ENCODE peak calls at places on chromosome 3, in ten cellular contexts. K, A, O, Q, D, E, U, S, H and C are unnamed samples. For H3K4me1 and H3K27me3, the result is how much of the 10 kb centered on the place peaks cover.

GRCh38 chr3:96814581-96815567 is at the start of gene EPHA6:
- DNase-seq in K (no peak), A (no peak), O (no peak), Q (no peak), D (no peak), E (peak), U (no peak), S (no peak), H (no peak), C (no peak)

GRCh38 chr3:102123590-102124190 is 274.4 kb downstream of the NFKBIZ start:
- DNase-seq in K (no peak), A (no peak), O (no peak), Q (no peak), D (no peak), E (no peak), U (no peak), S (no peak), H (no peak), C (no peak)

GRCh38 chr3:100045696-100046095 is 68.6 kb downstream of the FILIP1L start:
- DNase-seq in K (no peak), A (no peak), O (no peak), Q (no peak), D (no peak), E (no peak), U (peak), S (no peak), H (no peak), C (no peak)

GRCh38 chr3:136078421-136079364 is 113.2 kb downstream of the PPP2R3A start:
- DNase-seq in K (no peak), A (peak), O (peak), Q (no peak), D (peak), E (no peak), U (no peak), S (peak), H (peak), C (peak)

GRCh38 chr3:192372627-192373026 is 354.7 kb downstream of the FGF12 start:
- DNase-seq in K (no peak), A (no peak), O (no peak), Q (no peak), D (no peak), E (no peak), U (no peak), S (no peak), H (peak), C (no peak)

GRCh38 chr3:9211155-9211950 is 38.1 kb downstream of the SRGAP3 start:
- DNase-seq in K (no peak), A (no peak), O (no peak), Q (no peak), D (no peak), E (no peak), U (no peak), S (no peak), H (no peak), C (no peak)

GRCh38 chr3:173397161-173398110 is at the start of gene NLGN1:
- DNase-seq in K (peak), A (no peak), O (no peak), Q (peak), D (no peak), E (peak), U (peak), S (no peak), H (peak), C (peak)

GRCh38 chr3:56885461-56885860 is 83.7 kb upstream of the ARHGEF3 start:
- DNase-seq in K (no peak), A (no peak), O (no peak), Q (no peak), D (no peak), E (no peak), U (no peak), S (no peak), H (no peak), C (no peak)

GRCh38 chr3:51539291-51539891 is 872 bp downstream of the RAD54L2 start:
- DNase-seq in K (peak), A (no peak), O (peak), Q (no peak), D (no peak), E (peak), U (peak), S (peak), H (peak), C (peak)

GRCh38 chr3:38579146-38579545 is 70.3 kb downstream of the SCN5A start:
- DNase-seq in K (no peak), A (no peak), O (no peak), Q (no peak), D (no peak), E (peak), U (peak), S (no peak), H (no peak), C (peak)

GRCh38 chr3:37945407-37945802 is 45.2 kb upstream of the VILL start:
- DNase-seq in K (no peak), A (no peak), O (no peak), Q (no peak), D (no peak), E (no peak), U (no peak), S (peak), H (no peak), C (no peak)

GRCh38 chr3:66485291-66485968 is 15.4 kb downstream of the LRIG1 start:
- DNase-seq in K (no peak), A (no peak), O (peak), Q (no peak), D (no peak), E (peak), U (no peak), S (no peak), H (no peak), C (no peak)

GRCh38 chr3:49173792-49174170 is 2.4 kb downstream of the KLHDC8B start:
- DNase-seq in K (no peak), A (no peak), O (no peak), Q (no peak), D (no peak), E (peak), U (no peak), S (no peak), H (no peak), C (no peak)

GRCh38 chr3:186286114-186286513 is 75.9 kb downstream of the DGKG start:
- DNase-seq in K (no peak), A (no peak), O (no peak), Q (no peak), D (no peak), E (no peak), U (no peak), S (no peak), H (no peak), C (no peak)

GRCh38 chr3:190009621-190010020 is 111.1 kb downstream of the P3H2 start:
- DNase-seq in K (no peak), A (no peak), O (no peak), Q (no peak), D (no peak), E (no peak), U (no peak), S (no peak), H (peak), C (no peak)

GRCh38 chr3:42013652-42014442 is 51.9 kb upstream of the ULK4 start:
- DNase-seq in K (peak), A (peak), O (peak), Q (no peak), D (peak), E (peak), U (no peak), S (peak), H (no peak), C (peak)

GRCh38 chr3:120448707-120449650 is 1.8 kb downstream of the FSTL1 start:
- DNase-seq in K (no peak), A (no peak), O (no peak), Q (no peak), D (no peak), E (peak), U (no peak), S (no peak), H (no peak), C (no peak)

GRCh38 chr3:55169608-55170010 is 241.8 kb upstream of the LRTM1 start:
- DNase-seq in K (no peak), A (no peak), O (no peak), Q (no peak), D (no peak), E (no peak), U (no peak), S (no peak), H (no peak), C (no peak)

GRCh38 chr3:37701729-37702128 is 160.0 kb upstream of the CTDSPL start:
- DNase-seq in K (no peak), A (no peak), O (no peak), Q (no peak), D (no peak), E (no peak), U (no peak), S (no peak), H (no peak), C (no peak)

GRCh38 chr3:134656211-134656800 is 5.5 kb upstream of the KY start:
- DNase-seq in K (no peak), A (no peak), O (no peak), Q (no peak), D (no peak), E (no peak), U (peak), S (no peak), H (no peak), C (no peak)

GRCh38 chr3:160450846-160451245 is 1.3 kb upstream of the TRIM59 start:
- DNase-seq in K (no peak), A (no peak), O (no peak), Q (no peak), D (no peak), E (no peak), U (no peak), S (no peak), H (no peak), C (no peak)

GRCh38 chr3:154976072-154976983 is 103.8 kb upstream of the MME start:
- DNase-seq in K (no peak), A (no peak), O (no peak), Q (no peak), D (no peak), E (no peak), U (no peak), S (no peak), H (no peak), C (no peak)

GRCh38 chr3:120462409-120462959 is 11.7 kb upstream of the FSTL1 start:
- DNase-seq in K (no peak), A (no peak), O (no peak), Q (no peak), D (no peak), E (no peak), U (no peak), S (no peak), H (peak), C (no peak)

GRCh38 chr3:8095724-8096123 is 405.9 kb upstream of the LMCD1 start:
- DNase-seq in K (no peak), A (no peak), O (no peak), Q (no peak), D (no peak), E (peak), U (no peak), S (no peak), H (peak), C (no peak)

GRCh38 chr3:196163212-196163611 is 48.0 kb downstream of the ZDHHC19 start:
- DNase-seq in K (no peak), A (no peak), O (no peak), Q (no peak), D (no peak), E (no peak), U (no peak), S (no peak), H (no peak), C (no peak)

GRCh38 chr3:123636431-123636841 is 51.6 kb upstream of the HACD2 start:
- DNase-seq in K (no peak), A (no peak), O (no peak), Q (no peak), D (no peak), E (peak), U (no peak), S (no peak), H (no peak), C (peak)

GRCh38 chr3:12049675-12050074 is 45.5 kb downstream of the SYN2 start:
- DNase-seq in K (no peak), A (no peak), O (no peak), Q (no peak), D (no peak), E (peak), U (no peak), S (no peak), H (peak), C (no peak)

GRCh38 chr3:165797551-165797950 is 39.7 kb downstream of the BCHE start:
- DNase-seq in K (no peak), A (no peak), O (no peak), Q (no peak), D (no peak), E (no peak), U (no peak), S (no peak), H (peak), C (no peak)

GRCh38 chr3:99896482-99896881 is 78.8 kb downstream of the CMSS1 start:
- DNase-seq in K (no peak), A (no peak), O (no peak), Q (no peak), D (no peak), E (no peak), U (no peak), S (no peak), H (no peak), C (peak)

GRCh38 chr3:34382859-34383258 is 584.4 kb downstream of the PDCD6IP start:
- DNase-seq in K (no peak), A (no peak), O (peak), Q (no peak), D (no peak), E (no peak), U (no peak), S (no peak), H (no peak), C (no peak)

DNA sequence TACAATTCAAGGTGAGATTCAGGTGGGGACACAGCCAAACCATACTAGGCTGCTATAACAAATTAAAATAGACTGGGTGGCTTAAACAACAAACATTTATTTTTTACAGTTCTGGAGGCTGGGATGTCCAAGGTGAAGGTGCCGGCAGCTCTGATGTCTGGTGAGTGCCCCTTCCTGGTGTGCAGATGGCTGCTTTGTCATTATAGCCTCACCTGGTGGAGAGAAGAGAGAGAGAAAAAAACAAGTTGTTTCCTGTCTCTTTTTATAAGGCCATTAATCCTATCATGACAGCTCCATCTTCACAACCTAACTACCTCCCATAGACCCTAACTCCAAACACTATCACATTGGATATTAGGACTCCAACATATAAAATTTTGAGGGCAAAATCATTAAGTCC is 279.7 kb downstream of the ZIC1 start:
- DNase-seq in K (no peak), A (no peak), O (no peak), Q (no peak), D (no peak), E (no peak), U (no peak), S (no peak), H (no peak), C (no peak)
- H3K4me3 ChIP-seq in K (no peak), A (no peak), O (no peak), Q (no peak), D (no peak), E (no peak), U (no peak), S (no peak), H (no peak), C (no peak)

GRCh38 chr3:78830466-78830865 is 937.3 kb downstream of the ROBO1 start:
- DNase-seq in K (no peak), A (no peak), O (no peak), Q (no peak), D (no peak), E (no peak), U (no peak), S (no peak), H (peak), C (no peak)

GRCh38 chr3:78827618-78828017 is 940.2 kb downstream of the ROBO1 start:
- DNase-seq in K (no peak), A (no peak), O (no peak), Q (no peak), D (no peak), E (no peak), U (no peak), S (no peak), H (no peak), C (no peak)

GRCh38 chr3:78825858-78826215 is 942.0 kb downstream of the ROBO1 start:
- DNase-seq in K (no peak), A (no peak), O (no peak), Q (no peak), D (no peak), E (no peak), U (no peak), S (no peak), H (no peak), C (no peak)

GRCh38 chr3:78832785-78833204 is 935.0 kb downstream of the ROBO1 start:
- DNase-seq in K (no peak), A (no peak), O (peak), Q (no peak), D (no peak), E (no peak), U (no peak), S (no peak), H (no peak), C (no peak)

GRCh38 chr3:78831446-78831972 is 936.3 kb downstream of the ROBO1 start:
- DNase-seq in K (no peak), A (no peak), O (no peak), Q (no peak), D (no peak), E (no peak), U (no peak), S (no peak), H (no peak), C (no peak)
- H3K4me1 ChIP-seq in K (under half), A (under half), O (under half), Q (under half), D (under half), E (under half), U (under half), S (under half), H (under half), C (under half)

DNA sequence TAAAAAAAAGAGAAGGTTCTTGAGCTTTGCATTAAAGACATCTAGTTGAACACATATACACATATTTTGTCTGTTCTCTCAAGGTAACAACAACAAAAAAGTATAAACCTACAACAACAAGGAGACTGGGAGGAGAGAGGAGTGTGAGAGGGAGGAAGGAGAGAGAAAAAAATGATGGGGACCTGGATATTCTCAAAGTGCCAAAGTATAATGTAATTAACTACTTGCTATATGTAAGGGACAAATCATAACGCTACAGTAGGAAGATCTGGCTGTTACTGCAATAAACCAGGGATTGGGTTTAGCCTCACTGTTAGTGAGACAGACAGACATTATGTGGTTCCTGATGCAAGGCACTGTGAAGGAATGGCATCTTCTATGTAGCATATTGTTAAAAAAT is 14.2 kb upstream of the GABRR3 start:
- DNase-seq in K (no peak), A (no peak), O (no peak), Q (no peak), D (no peak), E (no peak), U (no peak), S (no peak), H (no peak), C (no peak)
- H3K27me3 ChIP-seq in K (under half), A (under half), O (under half), Q (under half), D (under half), E (under half), U (under half), S (under half), H (under half), C (under half)

DNA sequence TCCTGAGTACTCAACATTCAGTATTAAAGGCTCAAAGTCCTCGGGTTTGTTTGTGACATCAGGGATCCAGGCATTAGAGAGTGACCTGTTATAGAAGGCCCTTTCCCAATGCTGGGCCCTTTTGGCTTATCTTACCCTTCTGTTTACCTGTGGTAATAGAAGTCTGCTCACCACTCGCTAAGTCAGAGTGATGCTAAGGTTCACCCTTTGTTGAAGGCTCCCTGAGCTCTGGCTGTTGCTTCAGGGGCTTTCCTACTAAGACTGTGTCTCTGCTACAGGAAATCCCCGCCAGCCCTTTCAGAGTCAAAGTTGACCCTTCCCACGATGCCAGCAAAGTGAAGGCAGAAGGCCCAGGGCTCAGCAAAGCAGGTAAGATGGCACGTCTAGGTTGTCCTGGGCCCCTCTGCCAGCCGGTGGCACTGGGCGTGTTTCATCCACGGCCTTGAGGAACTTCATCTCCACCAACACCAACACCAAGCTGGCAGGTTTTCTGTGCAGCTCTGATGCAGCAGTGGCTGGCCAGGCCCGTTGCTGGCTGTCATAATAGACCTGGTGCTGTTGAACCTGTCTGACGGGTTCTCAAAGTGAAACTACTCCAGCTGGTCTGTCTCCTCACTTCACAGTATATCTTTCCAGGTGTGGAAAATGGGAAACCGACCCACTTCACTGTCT is 99.1 kb downstream of the DNASE1L3 start:
- DNase-seq in K (peak), A (no peak), O (peak), Q (peak), D (peak), E (no peak), U (no peak), S (no peak), H (no peak), C (no peak)
- H3K4me3 ChIP-seq in K (no peak), A (no peak), O (no peak), Q (no peak), D (peak), E (no peak), U (no peak), S (no peak), H (no peak), C (no peak)